ENCODE peak calls at places on chromosome X, in ten cellular contexts. W, P, L, C, H, U, D, K, Z and E are unnamed samples.

GRCh38 chrX:130395341-130395740 is 6.4 kb upstream of the RBMX2 start:
- DNase-seq in Z (no peak), K (no peak), L (no peak), U (no peak), W (no peak), H (no peak), D (no peak), P (no peak), C (no peak), E (no peak)

GRCh38 chrX:8183281-8183680 is 12.2 kb upstream of the VCX2 start:
- DNase-seq in C (no peak), U (no peak), K (no peak), H (no peak), Z (no peak), D (no peak), P (no peak), W (no peak), L (no peak), E (no peak)

GRCh38 chrX:110310000-110310790 is 7.7 kb downstream of the AMMECR1 start:
- DNase-seq in D (no peak), H (no peak), Z (no peak), C (no peak), K (peak; percentile 53), P (no peak), U (no peak), W (no peak), L (no peak), E (no peak)

GRCh38 chrX:105050921-105051320 is 169.6 kb downstream of the TEX13A start:
- DNase-seq in Z (no peak), U (no peak), D (no peak), W (no peak), K (no peak), C (no peak), P (no peak), H (no peak), L (no peak), E (no peak)

GRCh38 chrX:57286507-57287251 is at the start of gene FAAH2:
- DNase-seq in U (no peak), K (peak; percentile 87), H (peak; percentile 30), D (no peak), P (no peak), W (peak; percentile 86), C (no peak), Z (no peak), L (peak; percentile 67), E (no peak)

GRCh38 chrX:88135735-88136134 is 611.3 kb upstream of the CPXCR1 start:
- DNase-seq in P (no peak), D (no peak), C (no peak), Z (no peak), L (no peak), H (no peak), K (peak; percentile 35), U (no peak), W (no peak), E (no peak)

GRCh38 chrX:132592880-132593279 is 104.0 kb upstream of the MBNL3 start:
- DNase-seq in P (no peak), U (peak; percentile 25), W (no peak), D (no peak), C (no peak), H (peak; percentile 1), L (no peak), K (no peak), Z (no peak), E (no peak)

GRCh38 chrX:53227224-53227765 is 2.3 kb upstream of the KDM5C start:
- DNase-seq in H (no peak), W (no peak), U (no peak), P (no peak), D (no peak), K (no peak), L (no peak), C (no peak), Z (no peak), E (no peak)

GRCh38 chrX:47146936-47147859 is 2.2 kb downstream of the RBM10 start:
- DNase-seq in K (no peak), P (no peak), W (no peak), Z (no peak), L (no peak), H (no peak), D (no peak), C (no peak), U (no peak), E (no peak)
- H3K4me3 ChIP-seq in K (peak overlapping the region; percentile 98), P (peak overlapping the region; percentile 76), W (no peak overlapping the region), Z (no peak overlapping the region), L (no peak overlapping the region), H (peak overlapping the region; percentile 79), D (peak overlapping the region; percentile 78), C (peak overlapping the region; percentile 83), U (peak overlapping the region; percentile 84), E (no peak overlapping the region)

DNA sequence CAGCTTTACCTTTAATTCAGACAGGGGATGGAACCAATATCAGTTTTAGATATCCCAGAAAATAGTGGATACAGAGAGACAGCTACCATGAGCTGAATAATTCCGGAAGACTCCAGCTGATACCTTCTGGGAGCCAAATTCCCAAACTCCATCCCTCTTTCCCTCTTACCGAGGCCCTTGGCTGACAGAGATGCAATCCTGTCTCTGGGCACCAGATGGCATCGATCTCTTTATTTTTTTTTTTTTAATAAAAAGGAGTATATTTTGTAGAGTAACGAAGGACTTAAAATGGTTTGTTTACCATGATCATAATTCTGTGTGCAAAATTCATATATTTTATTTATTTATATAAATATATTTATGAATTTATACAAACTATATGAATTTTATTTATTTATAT is 31.0 kb downstream of the RAB40A start:
- DNase-seq in U (no peak), Z (no peak), L (no peak), K (peak; percentile 45), D (no peak), H (peak; percentile 15), P (no peak), C (no peak), W (no peak), E (no peak)
- TF ChIP-seq CTCF in U (peak; percentile 37), Z (peak; percentile 41), L (peak; percentile 49), K (peak; percentile 49), D (peak; percentile 35), H (peak; percentile 34), P (peak; percentile 24), C (no peak), W (no peak), E (peak; percentile 5)

DNA sequence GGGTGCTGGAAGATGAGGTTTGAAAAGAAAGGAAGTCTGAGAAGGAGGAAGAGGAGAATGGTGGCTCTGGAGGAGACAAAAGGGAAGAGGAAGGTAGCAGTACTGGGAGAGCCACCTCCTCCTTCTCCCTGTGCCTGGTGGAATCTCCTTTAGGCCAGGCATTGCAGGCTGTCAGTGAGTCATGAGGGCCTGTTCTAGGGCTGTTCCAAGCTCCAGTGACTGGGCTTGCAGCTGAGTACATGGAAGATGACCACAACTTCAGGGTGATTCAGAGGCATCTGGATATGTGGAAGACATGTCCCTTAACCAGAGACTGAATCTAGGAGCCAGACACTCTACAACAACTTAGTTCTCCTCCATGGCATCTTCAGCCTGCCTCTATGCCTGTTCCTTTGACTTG is 107.8 kb downstream of the EFNB1 start:
- DNase-seq in D (no peak), U (no peak), Z (peak; percentile 92), H (peak; percentile 10), K (peak; percentile 78), C (no peak), P (no peak), W (no peak), L (no peak), E (no peak)
- H3K4me1 ChIP-seq in D (peaks cover 49% of the 10 kb centered on the region), U (no peaks in the 10 kb centered on the region), Z (peaks cover 3% of the 10 kb centered on the region), H (no peaks in the 10 kb centered on the region), K (peaks cover 28% of the 10 kb centered on the region), C (no peaks in the 10 kb centered on the region), P (peaks cover 4% of the 10 kb centered on the region), W (no peaks in the 10 kb centered on the region), L (no peaks in the 10 kb centered on the region), E (peaks cover 12% of the 10 kb centered on the region)

GRCh38 chrX:153897899-153898298 is 6.6 kb upstream of the AVPR2 start:
- DNase-seq in Z (no peak), U (no peak), D (no peak), P (no peak), K (no peak), L (no peak), C (no peak), H (no peak), W (no peak), E (no peak)

GRCh38 chrX:153903238-153903980 is 1.1 kb upstream of the AVPR2 start:
- DNase-seq in C (no peak), L (no peak), U (no peak), K (no peak), P (no peak), Z (no peak), W (no peak), H (no peak), D (no peak), E (no peak)

GRCh38 chrX:153902388-153902787 is 2.1 kb upstream of the AVPR2 start:
- DNase-seq in C (no peak), W (no peak), H (no peak), P (no peak), Z (no peak), U (peak; percentile 65), L (no peak), K (peak; percentile 24), D (no peak), E (no peak)

GRCh38 chrX:153901753-153902140 is 2.7 kb upstream of the AVPR2 start:
- DNase-seq in W (no peak), K (no peak), C (no peak), U (no peak), D (no peak), L (no peak), Z (no peak), P (no peak), H (no peak), E (no peak)

DNA sequence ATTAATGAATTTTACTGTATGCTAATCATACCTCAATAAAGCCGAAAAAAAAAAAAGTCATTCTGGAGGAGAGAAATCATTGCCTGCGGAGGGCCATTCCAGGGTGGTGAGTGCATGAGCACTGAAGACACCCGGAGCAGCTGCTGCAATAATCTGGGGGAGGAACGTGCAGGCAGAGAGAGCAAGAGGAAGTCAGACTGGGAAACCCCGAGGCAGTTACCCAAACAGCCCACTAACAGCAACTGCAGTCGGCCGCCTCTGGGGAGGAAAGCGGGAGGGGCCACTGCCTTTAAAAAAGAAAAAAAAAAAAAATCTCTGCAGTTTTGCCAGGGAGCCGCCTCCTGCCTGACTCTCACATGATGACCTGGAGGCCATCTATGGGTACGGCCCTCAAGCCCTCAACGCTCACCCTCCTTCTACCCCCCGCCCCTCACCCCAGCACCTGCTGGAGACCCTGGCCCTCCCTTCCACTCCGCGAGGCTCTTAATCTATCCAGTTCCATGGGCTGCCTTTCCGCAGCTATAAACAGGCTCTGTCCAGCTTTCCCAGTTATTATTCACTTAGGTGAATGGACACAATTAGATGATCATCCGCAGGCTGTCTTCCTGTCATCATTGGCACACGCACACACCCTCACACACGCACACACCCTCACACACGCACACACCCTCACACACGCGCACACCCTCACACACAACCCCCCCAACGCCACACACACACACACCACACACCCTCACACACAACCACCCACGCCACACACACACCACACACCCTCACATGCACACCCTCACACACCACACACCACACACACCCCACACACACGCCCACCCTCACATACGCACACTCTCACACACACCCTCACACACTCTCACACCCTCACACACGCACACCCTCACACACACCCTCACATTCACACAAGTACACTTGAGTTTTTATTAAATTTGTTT is 3.4 kb upstream of the AVPR2 start:
- DNase-seq in U (peak; percentile 80), W (no peak), D (peak; percentile 39), C (peak; percentile 68), L (peak; percentile 32), Z (peak; percentile 87), H (peak; percentile 44), P (peak; percentile 58), K (peak; percentile 55), E (peak; percentile 37)
- H3K4me3 ChIP-seq in U (no peak overlapping the region), W (no peak overlapping the region), D (no peak overlapping the region), C (no peak overlapping the region), L (no peak overlapping the region), Z (no peak overlapping the region), H (no peak overlapping the region), P (no peak overlapping the region), K (peak overlapping the region; percentile 45), E (no peak overlapping the region)

GRCh38 chrX:2609431-2610238 is 81.5 kb upstream of the CD99 start:
- DNase-seq in P (no peak), K (peak; percentile 16), Z (peak; percentile 17), W (no peak), C (no peak), H (no peak), D (no peak), L (no peak), U (no peak), E (no peak)
- TF ChIP-seq CTCF in P (peak; percentile 6), K (no peak), Z (no peak), W (no peak), C (no peak), H (no peak), D (peak; percentile 46), L (no peak), U (no peak), E (peak; percentile 44)